ENCODE peak calls at places on chromosome 3, in ten cellular contexts. One of them, this sample, is unnamed.

GRCh38 chr3:60207833-60208367 is 1043.4 kb downstream of the FHIT start:
- DNase-seq in activated T-cell treated with anti-CD3 and anti-CD28 coated beads for 24 hours: no peak
- DNase-seq in right atrium auricular region: no peak
- DNase-seq in left cardiac atrium: no peak
- DNase-seq in astrocyte of the spinal cord: no peak
- DNase-seq in H9: no peak
- DNase-seq in astrocyte: no peak
- DNase-seq in fibroblast of mammary gland: no peak
- DNase-seq in T1000: no peak
- DNase-seq in non-pigmented ciliary epithelial cell: no peak
- DNase-seq in this sample: no peak

GRCh38 chr3:18440053-18440768 is 15.1 kb upstream of the SATB1 start:
- DNase-seq in astrocyte of the spinal cord: peak
- DNase-seq in T1000: no peak
- DNase-seq in non-pigmented ciliary epithelial cell: no peak
- DNase-seq in fibroblast of mammary gland: no peak
- DNase-seq in astrocyte: peak
- DNase-seq in H9: no peak
- DNase-seq in left cardiac atrium: no peak
- DNase-seq in right atrium auricular region: no peak
- DNase-seq in activated T-cell treated with anti-CD3 and anti-CD28 coated beads for 24 hours: no peak
- DNase-seq in this sample: no peak

GRCh38 chr3:197520311-197521276 is 35.2 kb downstream of the BDH1 start:
- DNase-seq in left cardiac atrium: no peak
- DNase-seq in T1000: no peak
- DNase-seq in right atrium auricular region: no peak
- DNase-seq in activated T-cell treated with anti-CD3 and anti-CD28 coated beads for 24 hours: no peak
- DNase-seq in H9: peak
- DNase-seq in astrocyte: peak
- DNase-seq in non-pigmented ciliary epithelial cell: peak
- DNase-seq in fibroblast of mammary gland: peak
- DNase-seq in astrocyte of the spinal cord: peak
- DNase-seq in this sample: no peak

GRCh38 chr3:35528728-35529127 is 110.6 kb upstream of the ARPP21 start:
- DNase-seq in non-pigmented ciliary epithelial cell: peak
- DNase-seq in activated T-cell treated with anti-CD3 and anti-CD28 coated beads for 24 hours: no peak
- DNase-seq in T1000: no peak
- DNase-seq in fibroblast of mammary gland: no peak
- DNase-seq in H9: no peak
- DNase-seq in right atrium auricular region: no peak
- DNase-seq in left cardiac atrium: no peak
- DNase-seq in astrocyte of the spinal cord: peak
- DNase-seq in astrocyte: no peak
- DNase-seq in this sample: no peak

GRCh38 chr3:162130582-162130981 is 634.0 kb downstream of the OTOL1 start:
- DNase-seq in T1000: no peak
- DNase-seq in activated T-cell treated with anti-CD3 and anti-CD28 coated beads for 24 hours: no peak
- DNase-seq in astrocyte of the spinal cord: no peak
- DNase-seq in right atrium auricular region: no peak
- DNase-seq in astrocyte: no peak
- DNase-seq in H9: no peak
- DNase-seq in left cardiac atrium: no peak
- DNase-seq in fibroblast of mammary gland: no peak
- DNase-seq in non-pigmented ciliary epithelial cell: no peak
- DNase-seq in this sample: no peak

GRCh38 chr3:115804722-115805121 is 181.4 kb downstream of the GAP43 start:
- DNase-seq in right atrium auricular region: no peak
- DNase-seq in non-pigmented ciliary epithelial cell: peak
- DNase-seq in astrocyte of the spinal cord: peak
- DNase-seq in H9: no peak
- DNase-seq in activated T-cell treated with anti-CD3 and anti-CD28 coated beads for 24 hours: no peak
- DNase-seq in T1000: no peak
- DNase-seq in fibroblast of mammary gland: peak
- DNase-seq in left cardiac atrium: no peak
- DNase-seq in astrocyte: peak
- DNase-seq in this sample: no peak

GRCh38 chr3:56878046-56878445 is 76.3 kb upstream of the ARHGEF3 start:
- DNase-seq in non-pigmented ciliary epithelial cell: no peak
- DNase-seq in left cardiac atrium: no peak
- DNase-seq in fibroblast of mammary gland: peak
- DNase-seq in H9: no peak
- DNase-seq in activated T-cell treated with anti-CD3 and anti-CD28 coated beads for 24 hours: peak
- DNase-seq in astrocyte of the spinal cord: peak
- DNase-seq in T1000: no peak
- DNase-seq in astrocyte: peak
- DNase-seq in right atrium auricular region: no peak
- DNase-seq in this sample: no peak

GRCh38 chr3:178754852-178755510 is 218.7 kb downstream of the KCNMB2 start:
- DNase-seq in astrocyte of the spinal cord: no peak
- DNase-seq in non-pigmented ciliary epithelial cell: no peak
- DNase-seq in left cardiac atrium: no peak
- DNase-seq in activated T-cell treated with anti-CD3 and anti-CD28 coated beads for 24 hours: no peak
- DNase-seq in right atrium auricular region: no peak
- DNase-seq in astrocyte: no peak
- DNase-seq in T1000: no peak
- DNase-seq in fibroblast of mammary gland: no peak
- DNase-seq in H9: no peak
- DNase-seq in this sample: no peak

GRCh38 chr3:158352551-158352950 is 218.4 kb upstream of the MLF1 start:
- DNase-seq in right atrium auricular region: no peak
- DNase-seq in T1000: no peak
- DNase-seq in left cardiac atrium: no peak
- DNase-seq in non-pigmented ciliary epithelial cell: no peak
- DNase-seq in astrocyte: no peak
- DNase-seq in astrocyte of the spinal cord: no peak
- DNase-seq in activated T-cell treated with anti-CD3 and anti-CD28 coated beads for 24 hours: no peak
- DNase-seq in fibroblast of mammary gland: peak
- DNase-seq in H9: no peak
- DNase-seq in this sample: no peak

GRCh38 chr3:50473768-50474167 is 29.7 kb downstream of the CACNA2D2 start:
- DNase-seq in non-pigmented ciliary epithelial cell: no peak
- DNase-seq in activated T-cell treated with anti-CD3 and anti-CD28 coated beads for 24 hours: no peak
- DNase-seq in astrocyte: no peak
- DNase-seq in right atrium auricular region: no peak
- DNase-seq in T1000: no peak
- DNase-seq in astrocyte of the spinal cord: no peak
- DNase-seq in left cardiac atrium: no peak
- DNase-seq in fibroblast of mammary gland: no peak
- DNase-seq in H9: no peak
- DNase-seq in this sample: no peak

GRCh38 chr3:179174898-179175297 is 26.7 kb downstream of the PIK3CA start:
- DNase-seq in astrocyte of the spinal cord: no peak
- DNase-seq in astrocyte: no peak
- DNase-seq in H9: no peak
- DNase-seq in T1000: no peak
- DNase-seq in right atrium auricular region: no peak
- DNase-seq in fibroblast of mammary gland: no peak
- DNase-seq in activated T-cell treated with anti-CD3 and anti-CD28 coated beads for 24 hours: no peak
- DNase-seq in non-pigmented ciliary epithelial cell: no peak
- DNase-seq in left cardiac atrium: no peak
- DNase-seq in this sample: no peak

GRCh38 chr3:37103103-37103815 is 71.1 kb downstream of the LRRFIP2 start:
- DNase-seq in astrocyte: no peak
- DNase-seq in fibroblast of mammary gland: no peak
- DNase-seq in right atrium auricular region: no peak
- DNase-seq in activated T-cell treated with anti-CD3 and anti-CD28 coated beads for 24 hours: no peak
- DNase-seq in left cardiac atrium: no peak
- DNase-seq in H9: no peak
- DNase-seq in non-pigmented ciliary epithelial cell: no peak
- DNase-seq in astrocyte of the spinal cord: no peak
- DNase-seq in T1000: no peak
- DNase-seq in this sample: no peak

GRCh38 chr3:56985460-56986327 is 74.8 kb upstream of the SPATA12 start:
- DNase-seq in right atrium auricular region: no peak
- DNase-seq in activated T-cell treated with anti-CD3 and anti-CD28 coated beads for 24 hours: peak
- DNase-seq in non-pigmented ciliary epithelial cell: no peak
- DNase-seq in H9: no peak
- DNase-seq in astrocyte of the spinal cord: peak
- DNase-seq in astrocyte: peak
- DNase-seq in T1000: no peak
- DNase-seq in fibroblast of mammary gland: peak
- DNase-seq in left cardiac atrium: no peak
- DNase-seq in this sample: no peak

GRCh38 chr3:48595075-48595525 is at the start of gene COL7A1:
- DNase-seq in T1000: no peak
- DNase-seq in H9: peak
- DNase-seq in astrocyte: no peak
- DNase-seq in astrocyte of the spinal cord: no peak
- DNase-seq in right atrium auricular region: no peak
- DNase-seq in non-pigmented ciliary epithelial cell: no peak
- DNase-seq in activated T-cell treated with anti-CD3 and anti-CD28 coated beads for 24 hours: no peak
- DNase-seq in fibroblast of mammary gland: no peak
- DNase-seq in left cardiac atrium: no peak
- DNase-seq in this sample: no peak

GRCh38 chr3:140432176-140432753 is 245.6 kb upstream of the TRIM42 start:
- DNase-seq in fibroblast of mammary gland: no peak
- DNase-seq in non-pigmented ciliary epithelial cell: no peak
- DNase-seq in left cardiac atrium: no peak
- DNase-seq in right atrium auricular region: peak
- DNase-seq in T1000: no peak
- DNase-seq in H9: no peak
- DNase-seq in astrocyte of the spinal cord: peak
- DNase-seq in activated T-cell treated with anti-CD3 and anti-CD28 coated beads for 24 hours: no peak
- DNase-seq in astrocyte: peak
- DNase-seq in this sample: no peak

GRCh38 chr3:12558706-12559105 is 1.8 kb downstream of the MKRN2 start:
- DNase-seq in astrocyte of the spinal cord: no peak
- DNase-seq in left cardiac atrium: no peak
- DNase-seq in non-pigmented ciliary epithelial cell: no peak
- DNase-seq in T1000: no peak
- DNase-seq in fibroblast of mammary gland: no peak
- DNase-seq in activated T-cell treated with anti-CD3 and anti-CD28 coated beads for 24 hours: no peak
- DNase-seq in astrocyte: no peak
- DNase-seq in right atrium auricular region: no peak
- DNase-seq in H9: no peak
- DNase-seq in this sample: no peak

GRCh38 chr3:50572801-50573371 is 3.6 kb downstream of the HEMK1 start:
- DNase-seq in astrocyte: no peak
- DNase-seq in H9: no peak
- DNase-seq in activated T-cell treated with anti-CD3 and anti-CD28 coated beads for 24 hours: peak
- DNase-seq in right atrium auricular region: no peak
- DNase-seq in astrocyte of the spinal cord: no peak
- DNase-seq in fibroblast of mammary gland: no peak
- DNase-seq in non-pigmented ciliary epithelial cell: no peak
- DNase-seq in left cardiac atrium: no peak
- DNase-seq in T1000: no peak
- DNase-seq in this sample: no peak

GRCh38 chr3:13696699-13697098 is 147.8 kb downstream of the FBLN2 start:
- DNase-seq in right atrium auricular region: no peak
- DNase-seq in T1000: no peak
- DNase-seq in H9: no peak
- DNase-seq in non-pigmented ciliary epithelial cell: no peak
- DNase-seq in astrocyte: no peak
- DNase-seq in left cardiac atrium: no peak
- DNase-seq in fibroblast of mammary gland: no peak
- DNase-seq in astrocyte of the spinal cord: no peak
- DNase-seq in activated T-cell treated with anti-CD3 and anti-CD28 coated beads for 24 hours: no peak
- DNase-seq in this sample: no peak

GRCh38 chr3:69791919-69792399 is 52.7 kb downstream of the MITF start:
- DNase-seq in T1000: no peak
- DNase-seq in non-pigmented ciliary epithelial cell: no peak
- DNase-seq in astrocyte: peak
- DNase-seq in activated T-cell treated with anti-CD3 and anti-CD28 coated beads for 24 hours: no peak
- DNase-seq in fibroblast of mammary gland: peak
- DNase-seq in H9: no peak
- DNase-seq in astrocyte of the spinal cord: peak
- DNase-seq in left cardiac atrium: no peak
- DNase-seq in right atrium auricular region: no peak
- DNase-seq in this sample: no peak

GRCh38 chr3:16523778-16524177 is 10.3 kb upstream of the RFTN1 start:
- DNase-seq in left cardiac atrium: no peak
- DNase-seq in right atrium auricular region: no peak
- DNase-seq in non-pigmented ciliary epithelial cell: no peak
- DNase-seq in H9: no peak
- DNase-seq in T1000: peak
- DNase-seq in fibroblast of mammary gland: no peak
- DNase-seq in astrocyte: peak
- DNase-seq in activated T-cell treated with anti-CD3 and anti-CD28 coated beads for 24 hours: no peak
- DNase-seq in astrocyte of the spinal cord: no peak
- DNase-seq in this sample: no peak

GRCh38 chr3:141653872-141654271 is 84.2 kb upstream of the RNF7 start:
- DNase-seq in astrocyte: no peak
- DNase-seq in H9: no peak
- DNase-seq in non-pigmented ciliary epithelial cell: no peak
- DNase-seq in fibroblast of mammary gland: no peak
- DNase-seq in astrocyte of the spinal cord: no peak
- DNase-seq in right atrium auricular region: no peak
- DNase-seq in left cardiac atrium: no peak
- DNase-seq in T1000: no peak
- DNase-seq in activated T-cell treated with anti-CD3 and anti-CD28 coated beads for 24 hours: no peak
- DNase-seq in this sample: peak

GRCh38 chr3:121979734-121980449 is 42.2 kb downstream of the ILDR1 start:
- DNase-seq in non-pigmented ciliary epithelial cell: no peak
- DNase-seq in activated T-cell treated with anti-CD3 and anti-CD28 coated beads for 24 hours: no peak
- DNase-seq in astrocyte of the spinal cord: no peak
- DNase-seq in T1000: no peak
- DNase-seq in fibroblast of mammary gland: no peak
- DNase-seq in astrocyte: no peak
- DNase-seq in right atrium auricular region: no peak
- DNase-seq in H9: no peak
- DNase-seq in left cardiac atrium: no peak
- DNase-seq in this sample: no peak

GRCh38 chr3:42572278-42572677 is 9.5 kb downstream of the SEC22C start:
- DNase-seq in fibroblast of mammary gland: peak
- DNase-seq in T1000: no peak
- DNase-seq in activated T-cell treated with anti-CD3 and anti-CD28 coated beads for 24 hours: no peak
- DNase-seq in astrocyte of the spinal cord: no peak
- DNase-seq in right atrium auricular region: no peak
- DNase-seq in non-pigmented ciliary epithelial cell: no peak
- DNase-seq in left cardiac atrium: no peak
- DNase-seq in astrocyte: no peak
- DNase-seq in H9: peak
- DNase-seq in this sample: no peak

GRCh38 chr3:129106866-129107565 is 14.6 kb downstream of the RAB43 start:
- DNase-seq in fibroblast of mammary gland: no peak
- DNase-seq in T1000: no peak
- DNase-seq in activated T-cell treated with anti-CD3 and anti-CD28 coated beads for 24 hours: no peak
- DNase-seq in H9: no peak
- DNase-seq in astrocyte: no peak
- DNase-seq in astrocyte of the spinal cord: no peak
- DNase-seq in right atrium auricular region: no peak
- DNase-seq in non-pigmented ciliary epithelial cell: no peak
- DNase-seq in left cardiac atrium: no peak
- DNase-seq in this sample: no peak

GRCh38 chr3:128590948-128591347 is 59.7 kb downstream of the RPN1 start:
- DNase-seq in T1000: no peak
- DNase-seq in fibroblast of mammary gland: no peak
- DNase-seq in astrocyte of the spinal cord: no peak
- DNase-seq in activated T-cell treated with anti-CD3 and anti-CD28 coated beads for 24 hours: no peak
- DNase-seq in right atrium auricular region: no peak
- DNase-seq in astrocyte: no peak
- DNase-seq in non-pigmented ciliary epithelial cell: no peak
- DNase-seq in H9: peak
- DNase-seq in left cardiac atrium: no peak
- DNase-seq in this sample: no peak

This sample was measured in esophagus muscularis mucosa.